ENCODE peak calls at places on chromosome 10, in nine cellular contexts. A is fibroblast of the conjunctiva; Z is PC-3; S is NCI-H69; P is transverse colon; U is iPS DF 6.9; L is activated effector memory CD4-positive, alpha-beta T cell treated with anti-CD3 and anti-CD28 coated beads, Interleukin-2, amount 50 U/mL, for 16 hours; O is activated CD8-positive, alpha-beta memory T cell treated with anti-CD3 and anti-CD28 coated beads for 48 hours; D is HT-29. Q is an unnamed sample.

GRCh38 chr10:93812664-93813338 is 55.1 kb downstream of the LGI1 start:
- DNase-seq in A (no peak), Z (no peak), S (peak; percentile 47), P (no peak), U (no peak), L (no peak), O (no peak), D (no peak), Q (no peak)

GRCh38 chr10:59432207-59432900 is 70.0 kb upstream of the FAM13C start:
- DNase-seq in A (peak; percentile 1), Z (peak; percentile 99), S (peak; percentile 56), P (no peak), U (no peak), L (no peak), O (no peak), D (no peak), Q (no peak)

GRCh38 chr10:18421726-18422293 is 229.6 kb downstream of the NSUN6 start:
- DNase-seq in A (no peak), Z (no peak), S (no peak), P (no peak), U (no peak), L (no peak), O (no peak), D (no peak), Q (no peak)

GRCh38 chr10:120945182-120945581 is 94.0 kb downstream of the WDR11 start:
- DNase-seq in A (no peak), Z (no peak), S (no peak), P (no peak), U (no peak), L (no peak), O (no peak), D (no peak), Q (no peak)

GRCh38 chr10:10141983-10142382 is 875.7 kb upstream of the CELF2 start:
- DNase-seq in A (no peak), Z (no peak), S (no peak), P (no peak), U (no peak), L (no peak), O (no peak), D (no peak), Q (no peak)

GRCh38 chr10:72173635-72174296 is 42.0 kb upstream of the ANAPC16 start:
- DNase-seq in A (no peak), Z (no peak), S (peak; percentile 93), P (no peak), U (no peak), L (no peak), O (no peak), D (no peak), Q (no peak)

GRCh38 chr10:130967784-130968183 is 343.7 kb downstream of the TCERG1L start:
- DNase-seq in A (no peak), Z (no peak), S (no peak), P (no peak), U (no peak), L (no peak), O (no peak), D (no peak), Q (no peak)

GRCh38 chr10:11016959-11017574 is 605 bp upstream of the CELF2 start:
- DNase-seq in A (no peak), Z (no peak), S (no peak), P (no peak), U (no peak), L (no peak), O (no peak), D (no peak), Q (no peak)

GRCh38 chr10:95693331-95693667 is 428 bp downstream of the TCTN3 start:
- DNase-seq in A (no peak), Z (no peak), S (peak; percentile 19), P (no peak), U (no peak), L (no peak), O (no peak), D (no peak), Q (no peak)

GRCh38 chr10:113539789-113540188 is 13.1 kb upstream of the HABP2 start:
- DNase-seq in A (no peak), Z (peak; percentile 67), S (no peak), P (no peak), U (no peak), L (no peak), O (no peak), D (no peak), Q (peak; percentile 86)

GRCh38 chr10:47173929-47174442 is 126.0 kb upstream of the GDF10 start:
- DNase-seq in A (no peak), Z (no peak), S (no peak), P (no peak), U (no peak), L (no peak), O (no peak), D (no peak), Q (no peak)

GRCh38 chr10:110434477-110435096 is 63.1 kb upstream of the DUSP5 start:
- DNase-seq in A (no peak), Z (no peak), S (peak; percentile 87), P (peak; percentile 4), U (no peak), L (peak; percentile 27), O (no peak), D (no peak), Q (peak; percentile 20)

GRCh38 chr10:122154733-122155366 is 116.2 kb upstream of the BTBD16 start:
- DNase-seq in A (no peak), Z (no peak), S (no peak), P (no peak), U (no peak), L (no peak), O (no peak), D (no peak), Q (no peak)

GRCh38 chr10:123150229-123150985 is 2.5 kb downstream of the HMX2 start:
- DNase-seq in A (no peak), Z (no peak), S (no peak), P (no peak), U (no peak), L (no peak), O (no peak), D (peak; percentile 25), Q (no peak)

GRCh38 chr10:95284807-95285206 is 6.0 kb downstream of the PDLIM1 start:
- DNase-seq in A (no peak), Z (no peak), S (no peak), P (no peak), U (no peak), L (no peak), O (no peak), D (no peak), Q (no peak)

GRCh38 chr10:101161494-101162299 is 30.6 kb downstream of the TLX1 start:
- DNase-seq in A (peak; percentile 61), Z (peak; percentile 77), S (peak; percentile 66), P (peak; percentile 72), U (no peak), L (peak; percentile 89), O (peak; percentile 67), D (peak; percentile 90), Q (peak; percentile 89)

GRCh38 chr10:112475565-112476233 is 28.7 kb downstream of the VTI1A start:
- DNase-seq in A (no peak), Z (peak; percentile 40), S (no peak), P (no peak), U (no peak), L (no peak), O (no peak), D (peak; percentile 56), Q (no peak)

GRCh38 chr10:3526721-3527120 is 258.3 kb downstream of the KLF6 start:
- DNase-seq in A (peak; percentile 77), Z (no peak), S (no peak), P (no peak), U (no peak), L (no peak), O (no peak), D (no peak), Q (no peak)

GRCh38 chr10:7886056-7886455 is 67.8 kb downstream of the TAF3 start:
- DNase-seq in A (no peak), Z (peak; percentile 54), S (peak; percentile 11), P (no peak), U (no peak), L (no peak), O (no peak), D (no peak), Q (no peak)

GRCh38 chr10:103991393-103992128 is 24.6 kb downstream of the SLK start:
- DNase-seq in A (no peak), Z (peak; percentile 51), S (no peak), P (no peak), U (no peak), L (no peak), O (no peak), D (no peak), Q (no peak)

GRCh38 chr10:73247509-73248258 is 629 bp upstream of the DNAJC9 start:
- DNase-seq in A (no peak), Z (peak; percentile 50), S (peak; percentile 12), P (no peak), U (no peak), L (no peak), O (no peak), D (no peak), Q (no peak)

GRCh38 chr10:89805599-89806013 is 104.2 kb downstream of the KIF20B start:
- DNase-seq in A (no peak), Z (no peak), S (no peak), P (no peak), U (no peak), L (peak; percentile 66), O (peak; percentile 16), D (no peak), Q (no peak)

GRCh38 chr10:6114299-6114698 is 25.5 kb downstream of the RBM17 start:
- DNase-seq in A (no peak), Z (no peak), S (no peak), P (no peak), U (no peak), L (no peak), O (no peak), D (no peak), Q (no peak)

GRCh38 chr10:13184726-13185514 is 23.6 kb downstream of the MCM10 start:
- DNase-seq in A (no peak), Z (no peak), S (no peak), P (no peak), U (no peak), L (no peak), O (no peak), D (no peak), Q (no peak)

GRCh38 chr10:3801558-3802192 is 16.7 kb upstream of the KLF6 start:
- DNase-seq in A (no peak), Z (no peak), S (no peak), P (no peak), U (no peak), L (no peak), O (no peak), D (no peak), Q (no peak)

GRCh38 chr10:86162696-86163400 is 203.7 kb downstream of the GRID1 start:
- DNase-seq in A (no peak), Z (no peak), S (no peak), P (no peak), U (no peak), L (peak; percentile 56), O (no peak), D (no peak), Q (peak; percentile 66)

GRCh38 chr10:36494386-36494785 is 631.0 kb upstream of the ANKRD30A start:
- DNase-seq in A (peak; percentile 64), Z (peak; percentile 100), S (no peak), P (no peak), U (no peak), L (no peak), O (no peak), D (no peak), Q (no peak)

Q was measured in posterior vena cava.